ENCODE peak calls at places on chromosome 7, in six cellular contexts. A is A549, K is PC-9, E is lower lobe of right lung, V is pancreas, L is tibial artery. N is an unnamed sample.

GRCh38 chr7:102454423-102454822 is 10.2 kb downstream of the ALKBH4 start:
- DNase-seq in L (no peak), A (no peak), V (no peak), K (no peak), E (no peak), N (no peak)

GRCh38 chr7:116249969-116250553 is 39.7 kb downstream of the TES start:
- DNase-seq in E (no peak), A (peak; percentile 78), V (no peak), L (no peak), K (peak; percentile 36), N (no peak)

GRCh38 chr7:26091933-26092332 is 60.1 kb upstream of the NFE2L3 start:
- DNase-seq in V (no peak), K (peak; percentile 89), A (peak; percentile 40), L (no peak), E (no peak), N (no peak)

GRCh38 chr7:22296916-22297315 is 60.0 kb downstream of the RAPGEF5 start:
- DNase-seq in A (no peak), E (no peak), K (no peak), V (no peak), L (no peak), N (no peak)

GRCh38 chr7:123846217-123846891 is 1.4 kb downstream of the HYAL4 start:
- DNase-seq in K (peak; percentile 71), L (no peak), A (peak; percentile 33), V (no peak), E (no peak), N (no peak)

GRCh38 chr7:105584165-105584564 is 2.9 kb upstream of the EFCAB10 start:
- DNase-seq in V (no peak), E (no peak), K (no peak), A (no peak), L (no peak), N (no peak)

GRCh38 chr7:128530855-128531104 is 54.2 kb downstream of the METTL2B start:
- DNase-seq in A (no peak), E (no peak), V (no peak), L (no peak), K (no peak), N (no peak)

GRCh38 chr7:90211391-90212148 is at the start of gene STEAP2:
- DNase-seq in K (peak; percentile 77), E (peak; percentile 87), V (peak; percentile 94), L (peak; percentile 89), A (peak; percentile 94), N (peak; percentile 93)

GRCh38 chr7:90384433-90384832 is 18.8 kb upstream of the CLDN12 start:
- DNase-seq in L (no peak), K (no peak), E (no peak), A (no peak), V (no peak), N (no peak)

GRCh38 chr7:141575654-141576448 is 24.6 kb downstream of the AGK start:
- DNase-seq in K (no peak), E (no peak), L (no peak), A (no peak), V (no peak), N (no peak)

GRCh38 chr7:134311807-134312206 is 4.9 kb downstream of the SLC35B4 start:
- DNase-seq in L (no peak), V (no peak), K (no peak), A (no peak), E (no peak), N (no peak)

GRCh38 chr7:68313806-68314205 is 1284.5 kb upstream of the AUTS2 start:
- DNase-seq in K (peak; percentile 38), L (no peak), V (no peak), A (peak; percentile 11), E (no peak), N (no peak)

GRCh38 chr7:115038158-115038557 is 116.3 kb downstream of the MDFIC start:
- DNase-seq in A (no peak), E (no peak), L (no peak), K (peak; percentile 69), V (no peak), N (no peak)

GRCh38 chr7:51592822-51593221 is 276.2 kb upstream of the COBL start:
- DNase-seq in K (peak; percentile 25), V (no peak), E (no peak), A (no peak), L (no peak), N (no peak)

GRCh38 chr7:2081526-2082356 is 151.0 kb downstream of the MAD1L1 start:
- DNase-seq in V (no peak), A (no peak), E (no peak), K (no peak), L (no peak), N (no peak)

GRCh38 chr7:122743211-122743610 is 40.5 kb upstream of the RNF148 start:
- DNase-seq in A (no peak), V (no peak), E (no peak), L (no peak), K (no peak), N (no peak)

GRCh38 chr7:146074195-146074765 is 42.3 kb upstream of the CNTNAP2 start:
- DNase-seq in E (no peak), A (no peak), L (no peak), V (no peak), K (no peak), N (no peak)

GRCh38 chr7:12490105-12490688 is 80.3 kb upstream of the SCIN start:
- DNase-seq in A (peak; percentile 49), E (no peak), L (no peak), K (peak; percentile 53), V (no peak), N (no peak)

GRCh38 chr7:13878154-13878553 is 111.3 kb downstream of the ETV1 start:
- DNase-seq in K (no peak), A (no peak), L (no peak), E (no peak), V (no peak), N (no peak)

GRCh38 chr7:2622869-2623697 is 8.7 kb upstream of the TTYH3 start:
- DNase-seq in E (peak; percentile 77), K (no peak), A (no peak), V (no peak), L (peak; percentile 60), N (no peak)

GRCh38 chr7:105897999-105898398 is 21.6 kb upstream of the ATXN7L1 start:
- DNase-seq in E (no peak), A (no peak), K (no peak), V (no peak), L (no peak), N (no peak)

GRCh38 chr7:158140538-158141220 is 446.9 kb downstream of the PTPRN2 start:
- DNase-seq in E (no peak), V (no peak), L (no peak), K (peak; percentile 32), A (no peak), N (no peak)

GRCh38 chr7:22627136-22627535 is 99.9 kb upstream of the IL6 start:
- DNase-seq in E (no peak), A (no peak), V (no peak), L (no peak), K (no peak), N (no peak)

GRCh38 chr7:134527979-134528371 is 608 bp downstream of the AKR1B10 start:
- DNase-seq in V (no peak), K (peak; percentile 56), A (no peak), L (peak; percentile 67), E (no peak), N (no peak)

DNA sequence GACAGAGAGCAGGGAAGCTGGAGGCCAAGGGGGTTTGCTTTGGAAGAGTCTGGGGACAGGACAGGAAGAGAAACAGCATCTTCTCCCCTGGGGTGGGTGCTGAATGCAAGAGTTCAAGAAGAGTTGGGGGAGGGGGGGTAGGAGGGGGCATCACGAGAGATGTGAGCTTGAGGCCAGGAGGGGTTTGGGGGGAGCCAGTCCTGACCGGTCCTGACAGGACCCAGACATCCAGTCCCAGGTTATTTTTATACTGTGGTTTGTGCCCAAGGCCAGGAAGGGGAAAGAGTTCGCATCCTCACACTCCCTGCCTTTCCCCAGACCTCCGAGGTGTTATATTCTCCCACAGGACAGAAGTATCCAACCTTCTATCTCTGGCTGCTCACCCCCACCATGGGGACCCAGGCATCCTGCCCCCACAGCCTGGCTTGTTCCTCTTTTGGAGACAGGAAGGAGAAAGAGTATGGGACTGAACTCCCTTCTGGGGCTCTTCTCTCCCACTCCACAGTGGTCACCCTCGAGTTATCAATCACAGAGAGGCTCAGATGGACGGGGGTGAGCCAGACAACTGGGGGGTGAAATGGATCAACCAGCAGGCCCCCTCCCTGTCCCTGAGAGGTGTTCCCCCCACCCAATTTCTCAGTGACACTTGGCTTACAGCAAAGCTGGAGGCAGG is 2.8 kb downstream of the TSC22D4 start:
- DNase-seq in K (no peak), A (no peak), L (no peak), E (no peak), V (no peak), N (no peak)
- H3K27ac ChIP-seq in K (no peak overlapping the region), A (no peak overlapping the region), L (peak overlapping the region; percentile 95), E (peak overlapping the region; percentile 24), V (no peak overlapping the region), N (peak overlapping the region; percentile 94)

GRCh38 chr7:32357535-32358277 is 132.5 kb downstream of the LSM5 start:
- DNase-seq in L (no peak), K (no peak), V (no peak), E (no peak), A (peak; percentile 22), N (no peak)
- TF ChIP-seq CTCF in L (no peak), K (no peak), V (no peak), E (no peak), A (peak; percentile 41), N (no peak)

DNA sequence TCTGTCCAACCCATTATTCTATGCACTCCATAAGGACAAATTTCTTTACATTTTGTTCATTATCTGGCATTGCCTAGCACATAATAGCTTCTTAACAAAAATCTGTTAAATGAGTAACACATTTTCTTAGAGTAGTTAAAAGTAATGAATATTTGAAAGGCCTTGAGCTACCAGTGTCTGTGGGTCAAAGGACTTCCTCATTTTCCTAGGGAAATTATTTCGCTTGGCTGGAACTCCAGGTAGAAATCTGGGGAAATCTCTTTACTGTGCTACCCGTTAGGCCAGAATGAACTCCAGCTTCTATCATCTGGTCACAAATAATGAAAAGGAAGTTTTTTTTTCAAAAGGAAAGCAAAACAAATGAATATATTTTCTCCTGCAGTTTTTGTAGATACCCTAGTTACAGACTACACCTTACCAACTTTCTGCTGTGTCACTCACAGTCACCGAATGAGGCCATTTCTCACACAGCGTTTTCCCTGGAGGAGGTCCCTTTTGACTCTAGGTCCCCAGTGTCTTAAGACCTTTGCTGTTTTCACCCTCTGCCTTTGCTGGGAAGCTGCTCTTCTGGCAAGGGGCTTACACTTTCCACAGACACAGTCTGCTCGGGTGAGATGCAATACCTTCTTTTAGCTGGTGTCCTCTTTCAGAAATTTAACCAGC is 1.6 kb downstream of the SAMD9L start:
- DNase-seq in V (no peak), K (no peak), A (no peak), L (no peak), E (no peak), N (no peak)
- H3K4me3 ChIP-seq in V (no peak overlapping the region), K (no peak overlapping the region), A (no peak overlapping the region), L (peak overlapping the region; percentile 42), E (peak overlapping the region; percentile 64), N (peak overlapping the region; percentile 73)

DNA sequence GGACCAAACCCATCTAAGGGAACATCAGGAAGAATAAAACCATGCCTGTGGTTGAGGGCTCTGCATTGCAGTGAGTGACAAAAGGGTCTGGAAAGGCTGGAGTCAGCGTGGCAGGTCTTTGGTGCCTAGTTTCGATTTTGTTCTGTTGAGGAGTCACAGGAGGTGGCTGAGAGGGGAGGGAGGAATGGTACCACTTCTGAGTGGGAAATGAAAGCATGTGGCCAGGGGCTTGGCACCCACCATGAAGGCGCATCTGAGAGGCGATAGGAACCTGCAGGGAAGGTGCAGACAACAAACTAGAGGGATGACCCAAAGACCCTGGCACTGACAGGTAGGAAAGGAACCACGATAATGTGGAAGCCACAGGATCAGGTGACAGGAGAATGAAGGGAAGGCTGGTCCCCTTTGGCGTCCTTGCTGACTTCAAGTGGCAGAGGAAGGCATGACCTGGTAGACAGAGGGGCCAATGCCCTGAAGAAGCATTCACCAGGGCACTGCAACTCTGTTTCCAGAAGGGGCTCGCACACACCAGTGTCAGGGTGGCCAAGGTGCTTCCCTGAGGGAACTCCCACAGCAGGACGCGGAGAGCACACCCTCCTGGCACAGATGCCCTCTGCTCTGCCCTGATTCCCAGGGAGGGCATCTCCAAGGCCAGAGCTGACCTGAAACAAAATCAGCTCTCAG is 41.7 kb downstream of the HIPK2 start:
- DNase-seq in E (no peak), K (no peak), A (no peak), V (no peak), L (no peak), N (peak; percentile 72)
- H3K27ac ChIP-seq in E (peak overlapping the region; percentile 9), K (no peak overlapping the region), A (peak overlapping the region; percentile 41), V (no peak overlapping the region), L (peak overlapping the region; percentile 96), N (peak overlapping the region; percentile 97)